ENCODE peak calls at places on chromosomes 5 and 9, in six cellular contexts. P is colonic mucosa, H is Peyer's patch, A is HCT116, I is esophagus muscularis mucosa, S is ovary. J is an unnamed sample. For H3K4me1, the result is how much of the 10 kb centered on the place peaks cover.

GRCh38 chr9:21551401-21551800 is 69.3 kb upstream of the IFNE start:
- DNase-seq in P (no peak), H (no peak), A (no peak), S (no peak), I (no peak), J (no peak)

GRCh38 chr5:39519566-39520231 is 94.9 kb upstream of the DAB2 start:
- DNase-seq in A (no peak), S (no peak), P (no peak), I (no peak), H (no peak), J (no peak)

GRCh38 chr5:173232499-173233346 is 2.3 kb downstream of the NKX2-5 start:
- DNase-seq in H (no peak), P (no peak), A (no peak), I (no peak), S (no peak), J (no peak)

GRCh38 chr5:134878403-134878802 is 4.2 kb downstream of the TXNDC15 start:
- DNase-seq in P (peak), S (no peak), H (no peak), I (no peak), A (no peak), J (no peak)

GRCh38 chr9:78029601-78030552 is 1.7 kb downstream of the GNAQ start:
- DNase-seq in S (no peak), A (no peak), H (no peak), I (no peak), P (peak), J (peak)

GRCh38 chr9:31733166-31733565 is 651.3 kb upstream of the ACO1 start:
- DNase-seq in S (no peak), A (no peak), I (no peak), P (no peak), H (no peak), J (no peak)

GRCh38 chr5:127358782-127359181 is 68.2 kb downstream of the MEGF10 start:
- DNase-seq in S (no peak), P (no peak), I (no peak), H (no peak), A (no peak), J (peak)

GRCh38 chr5:139415221-139415861 is 11.5 kb upstream of the SPATA24 start:
- DNase-seq in S (no peak), A (no peak), I (no peak), H (no peak), P (no peak), J (no peak)

GRCh38 chr5:142437563-142437962 is 112.7 kb upstream of the SPRY4 start:
- DNase-seq in S (no peak), H (no peak), A (no peak), I (no peak), P (no peak), J (no peak)

GRCh38 chr9:137461663-137462395 is 2.7 kb upstream of the NSMF start:
- DNase-seq in S (peak), H (peak), I (no peak), P (no peak), A (peak), J (peak)

GRCh38 chr5:154199671-154200220 is 9.2 kb downstream of the GALNT10 start:
- DNase-seq in S (peak), I (no peak), P (no peak), H (no peak), A (no peak), J (no peak)

GRCh38 chr5:117732264-117732663 is 1157.6 kb upstream of the SEMA6A start:
- DNase-seq in A (no peak), H (no peak), P (no peak), I (no peak), S (no peak), J (no peak)

GRCh38 chr5:149406979-149407306 is 27.9 kb upstream of the IL17B start:
- DNase-seq in I (no peak), H (no peak), S (no peak), P (no peak), A (no peak), J (no peak)
- H3K4me3 ChIP-seq in I (peak), H (peak), S (peak), P (peak), A (no peak), J (peak)

GRCh38 chr5:78626009-78626571 is 22.5 kb downstream of the LHFPL2 start:
- DNase-seq in H (no peak), S (no peak), I (no peak), A (no peak), P (no peak), J (no peak)

GRCh38 chr5:78628260-78629024 is 20.1 kb downstream of the LHFPL2 start:
- DNase-seq in H (no peak), I (no peak), P (no peak), S (no peak), A (no peak), J (no peak)

GRCh38 chr5:78624992-78625391 is 23.6 kb downstream of the LHFPL2 start:
- DNase-seq in A (no peak), H (no peak), I (no peak), S (no peak), P (no peak), J (no peak)

GRCh38 chr5:78627766-78628165 is 20.8 kb downstream of the LHFPL2 start:
- DNase-seq in H (no peak), S (no peak), I (no peak), P (no peak), A (no peak), J (no peak)

DNA sequence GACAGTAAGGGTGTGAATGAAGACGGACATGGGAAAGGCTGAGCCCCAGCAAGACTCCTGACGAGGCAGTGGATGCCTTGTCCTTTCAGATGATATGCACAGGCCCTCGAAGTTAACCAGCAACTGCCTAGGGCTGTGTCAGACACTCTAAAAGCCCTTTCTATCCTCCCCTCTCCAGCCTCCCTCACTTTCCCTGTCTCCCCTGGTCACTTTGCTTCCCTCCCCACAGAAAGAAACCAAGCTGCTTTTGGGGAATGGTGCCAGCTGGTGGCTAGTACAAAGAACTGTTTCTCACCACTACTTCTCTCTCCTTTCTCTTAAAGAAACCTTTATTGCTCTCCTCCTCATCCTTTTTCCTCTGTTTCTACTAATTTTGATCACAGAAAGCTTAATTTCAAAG is 21.4 kb downstream of the LHFPL2 start:
- DNase-seq in A (no peak), H (no peak), I (no peak), P (no peak), S (no peak), J (no peak)
- TF ChIP-seq CTCF in A (peak), H (peak), I (no peak), P (no peak), S (no peak), J (peak)

DNA sequence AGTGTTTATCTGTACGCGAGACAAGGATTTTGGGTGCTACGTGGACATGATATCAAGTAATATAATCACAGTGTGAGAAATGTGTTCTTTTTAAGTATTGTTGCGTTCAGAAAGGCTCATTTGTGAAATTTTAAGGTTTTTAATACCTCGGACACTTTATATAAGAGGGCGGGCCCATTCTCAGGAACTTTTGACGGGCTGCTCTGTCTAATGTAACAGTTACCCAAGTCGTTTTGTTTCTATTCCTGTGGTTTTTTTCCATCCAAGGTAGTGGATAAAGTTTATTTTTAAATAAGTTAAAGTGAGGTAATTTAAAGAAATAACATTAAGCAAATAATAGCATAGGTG is 525 bp downstream of the SRP19 start:
- DNase-seq in H (no peak), I (no peak), A (no peak), P (no peak), S (no peak), J (peak)
- H3K4me1 ChIP-seq in H (under half), I (under half), A (under half), P (under half), S (under half), J (under half)

GRCh38 chr9:89404074-89404473 is 85.8 kb downstream of the SECISBP2 start:
- DNase-seq in P (no peak), A (no peak), S (no peak), H (no peak), I (no peak), J (peak)
- H3K4me3 ChIP-seq in P (no peak), A (no peak), S (no peak), H (no peak), I (no peak), J (no peak)

GRCh38 chr9:14256588-14256987 is 57.4 kb downstream of the NFIB start:
- DNase-seq in A (no peak), H (no peak), I (no peak), P (no peak), S (no peak), J (no peak)

GRCh38 chr9:14260101-14260500 is 53.8 kb downstream of the NFIB start:
- DNase-seq in H (peak), A (no peak), I (no peak), P (no peak), S (no peak), J (no peak)

GRCh38 chr9:14262836-14263235 is 51.1 kb downstream of the NFIB start:
- DNase-seq in P (no peak), S (no peak), I (no peak), A (no peak), H (no peak), J (no peak)

GRCh38 chr9:14258156-14258555 is 55.8 kb downstream of the NFIB start:
- DNase-seq in A (no peak), I (no peak), H (no peak), P (no peak), S (no peak), J (no peak)

DNA sequence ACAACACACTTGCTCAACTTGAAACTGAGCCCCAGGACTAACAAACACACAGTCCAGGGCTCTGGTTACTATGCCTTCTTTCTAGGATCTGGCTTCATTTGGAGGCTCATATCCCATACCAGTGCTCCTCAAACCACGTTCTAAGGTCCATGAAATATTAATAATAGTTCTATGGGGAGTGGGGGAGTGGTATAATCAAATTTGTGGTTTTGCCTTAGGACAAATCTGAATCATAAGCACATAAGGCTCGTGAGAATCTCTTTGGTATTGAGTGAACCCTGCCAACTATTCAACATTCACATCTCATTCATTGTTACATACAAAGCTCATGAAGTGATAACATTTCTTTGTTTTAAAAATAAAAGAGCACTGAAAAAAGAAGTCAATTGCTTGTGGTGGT is 55.1 kb downstream of the NFIB start:
- DNase-seq in P (no peak), I (no peak), S (no peak), H (no peak), A (no peak), J (no peak)
- TF ChIP-seq CTCF in P (no peak), I (no peak), S (no peak), H (no peak), A (no peak), J (no peak)

DNA sequence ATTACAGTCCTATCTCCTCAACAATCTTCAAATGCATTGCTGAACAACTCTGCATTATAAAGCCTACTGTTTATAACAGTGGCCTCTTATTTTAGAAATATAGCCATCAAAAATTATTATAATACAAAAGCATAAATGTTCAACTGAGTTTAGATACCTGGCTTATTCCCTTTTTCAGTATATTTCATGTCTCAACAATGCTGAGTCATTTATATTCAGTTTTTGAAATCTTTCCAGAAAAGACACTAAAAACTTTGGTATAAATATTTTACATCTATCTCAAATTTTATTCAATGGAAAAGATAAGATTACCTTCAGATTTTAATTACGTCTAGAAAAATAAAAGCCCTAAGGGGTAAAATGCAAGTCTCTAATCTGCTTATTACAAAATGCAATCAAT is 37.9 kb downstream of the LURAP1L start:
- DNase-seq in I (no peak), P (no peak), H (no peak), S (no peak), A (no peak), J (no peak)
- H3K4me1 ChIP-seq in I (half or more), P (under half), H (under half), S (under half), A (under half), J (half or more)

DNA sequence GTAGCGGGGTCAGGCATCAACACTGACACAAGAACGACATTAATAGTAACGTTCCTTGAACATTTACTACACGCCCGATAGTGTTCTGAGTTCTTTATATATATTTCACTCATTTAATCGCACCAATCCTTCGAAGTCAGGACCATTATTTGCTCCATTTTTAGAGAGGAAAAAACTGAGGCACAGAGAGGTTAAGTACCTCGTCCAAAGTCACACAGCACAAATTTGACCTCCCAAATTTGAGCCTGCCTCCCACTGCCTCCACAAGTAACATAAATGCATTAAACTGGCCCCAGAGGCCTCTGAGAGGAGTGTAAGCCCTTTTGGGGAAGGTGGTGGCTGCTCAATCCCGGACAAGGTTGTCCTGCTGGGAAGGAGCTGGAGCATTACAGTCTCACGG is 5.8 kb downstream of the RGS14 start:
- DNase-seq in P (no peak), I (no peak), S (no peak), A (no peak), H (no peak), J (no peak)
- H3K4me3 ChIP-seq in P (peak), I (peak), S (peak), A (peak), H (peak), J (peak)

GRCh38 chr9:97501177-97501971 is at the start of gene TMOD1:
- DNase-seq in I (peak), P (peak), S (peak), A (peak), H (peak), J (peak)
- TF ChIP-seq CTCF in I (no peak), P (no peak), S (no peak), A (peak), H (no peak), J (no peak)

J was measured in osteoblast.